ENCODE peak calls at places on chromosomes 16 and 17, in five cellular contexts. J, L, I, U and D are unnamed samples.
A peak's percentile ranks its signal among the peaks of the same experiment; 100 is the strongest.

GRCh38 chr16:70768205-70768580 is 32.8 kb downstream of the VAC14 start:
- DNase-seq in J (no peak), L (no peak), I (no peak), U (no peak), D (no peak)

GRCh38 chr17:1222321-1222720 is 42.5 kb upstream of the ABR start:
- DNase-seq in J (no peak), L (no peak), I (no peak), U (peak; percentile 20), D (no peak)

GRCh38 chr17:59154721-59155438 is at the start of gene SKA2:
- DNase-seq in J (no peak), L (peak; percentile 99), I (peak; percentile 100), U (peak; percentile 84), D (peak; percentile 100)

GRCh38 chr17:57975044-57975443 is 13.0 kb downstream of the VEZF1 start:
- DNase-seq in J (peak; percentile 80), L (no peak), I (peak; percentile 74), U (no peak), D (no peak)

GRCh38 chr16:22397459-22397858 is 23.0 kb upstream of the CDR2 start:
- DNase-seq in J (peak; percentile 96), L (no peak), I (peak; percentile 85), U (peak; percentile 82), D (no peak)

GRCh38 chr17:73109603-73110002 is 17.1 kb upstream of the SLC39A11 start:
- DNase-seq in J (no peak), L (no peak), I (no peak), U (peak; percentile 11), D (no peak)

GRCh38 chr16:6206080-6206479 is 1108.5 kb upstream of the EEF2KMT start:
- DNase-seq in J (no peak), L (no peak), I (no peak), U (no peak), D (no peak)

GRCh38 chr17:1561420-1562177 is 993 bp downstream of the PITPNA start:
- DNase-seq in J (no peak), L (no peak), I (peak; percentile 44), U (no peak), D (no peak)

GRCh38 chr17:511001-511690 is 158.5 kb upstream of the RPH3AL start:
- DNase-seq in J (peak; percentile 82), L (no peak), I (peak; percentile 69), U (no peak), D (no peak)

GRCh38 chr17:77570565-77570898 is 388.0 kb upstream of the TNRC6C start:
- DNase-seq in J (no peak), L (no peak), I (no peak), U (no peak), D (no peak)
- H3K9me3 ChIP-seq in J (no peaks in the 10 kb centered on the region), L (no peaks in the 10 kb centered on the region), I (no peaks in the 10 kb centered on the region), U (peaks cover 4% of the 10 kb centered on the region), D (no peaks in the 10 kb centered on the region)

GRCh38 chr17:74637912-74638311 is 14.4 kb upstream of the CD300E start:
- DNase-seq in J (no peak), L (no peak), I (no peak), U (no peak), D (no peak)

GRCh38 chr17:74637265-74637664 is 13.7 kb upstream of the CD300E start:
- DNase-seq in J (no peak), L (no peak), I (no peak), U (no peak), D (no peak)

GRCh38 chr17:74632597-74632996 is 9.1 kb upstream of the CD300E start:
- DNase-seq in J (no peak), L (no peak), I (no peak), U (no peak), D (no peak)

GRCh38 chr17:74633261-74633783 is 9.8 kb upstream of the CD300E start:
- DNase-seq in J (no peak), L (no peak), I (no peak), U (no peak), D (no peak)

GRCh38 chr17:74635418-74635817 is 11.9 kb upstream of the CD300E start:
- DNase-seq in J (no peak), L (no peak), I (no peak), U (no peak), D (peak; percentile 26)
- H2AK5ac ChIP-seq in J (no peak overlapping the region), L (no peak overlapping the region), I (no peak overlapping the region), U (no peak overlapping the region), D (no peak overlapping the region)

DNA sequence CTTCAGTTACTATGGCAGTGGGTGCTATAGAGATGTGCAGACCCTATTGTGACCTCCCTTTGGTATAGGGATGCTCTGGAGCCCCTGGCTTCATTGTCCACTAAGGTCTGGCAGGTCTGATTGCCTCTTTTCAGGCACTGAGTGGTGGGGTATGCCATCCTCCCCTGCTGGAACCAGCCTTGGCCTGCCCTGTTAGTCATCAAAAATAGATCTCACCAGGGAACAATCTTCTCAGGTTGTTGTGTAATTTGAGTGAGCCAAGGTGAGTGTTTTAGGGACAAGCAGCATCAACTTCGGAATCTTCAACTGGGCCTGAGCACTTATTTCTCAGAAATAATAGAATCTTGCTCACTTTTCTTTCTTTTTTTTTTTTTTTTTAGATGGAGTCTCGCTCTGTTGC is 19.6 kb downstream of the HMOX2 start:
- DNase-seq in J (no peak), L (no peak), I (no peak), U (peak; percentile 56), D (no peak)
- H3K36me3 ChIP-seq in J (no peaks in the 10 kb centered on the region), L (no peaks in the 10 kb centered on the region), I (peaks cover 8% of the 10 kb centered on the region), U (no peaks in the 10 kb centered on the region), D (no peaks in the 10 kb centered on the region)

GRCh38 chr16:9689597-9689996 is 492.6 kb downstream of the GRIN2A start:
- DNase-seq in J (no peak), L (no peak), I (no peak), U (no peak), D (no peak)

GRCh38 chr16:9683677-9684076 is 498.6 kb downstream of the GRIN2A start:
- DNase-seq in J (no peak), L (no peak), I (no peak), U (no peak), D (no peak)

GRCh38 chr16:9682320-9682719 is 499.9 kb downstream of the GRIN2A start:
- DNase-seq in J (no peak), L (no peak), I (no peak), U (no peak), D (no peak)

DNA sequence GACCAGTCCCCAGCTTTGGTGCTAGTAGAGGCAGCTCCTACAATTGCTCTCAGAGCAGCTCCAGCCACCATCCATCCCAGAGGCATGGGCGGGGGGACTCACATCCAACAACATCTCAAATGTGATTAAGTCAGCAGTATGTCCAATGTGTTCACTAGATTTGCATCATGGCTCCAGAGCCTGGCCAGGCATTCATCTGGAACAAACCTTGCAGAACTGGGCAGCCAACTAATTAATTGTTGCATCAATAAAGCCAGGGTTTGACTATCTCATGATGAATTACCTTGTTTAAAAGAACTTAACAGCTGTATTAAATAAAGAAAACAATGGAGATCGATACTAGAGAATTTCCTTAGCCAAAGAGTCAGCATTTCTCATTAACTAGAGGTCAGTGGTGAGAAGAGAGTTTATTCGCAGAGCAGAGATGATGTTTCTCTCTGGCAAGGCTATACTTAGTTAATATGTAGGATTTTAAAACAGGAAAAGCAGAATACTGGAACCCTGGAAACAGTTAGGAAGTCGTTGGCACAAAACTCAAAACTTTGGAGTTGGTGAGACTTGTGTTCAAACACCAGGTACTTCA is 494.4 kb downstream of the GRIN2A start:
- DNase-seq in J (no peak), L (no peak), I (no peak), U (no peak), D (no peak)
- H3K9me3 ChIP-seq in J (peaks cover 2% of the 10 kb centered on the region), L (peaks cover 10% of the 10 kb centered on the region), I (no peaks in the 10 kb centered on the region), U (no peaks in the 10 kb centered on the region), D (no peaks in the 10 kb centered on the region)

GRCh38 chr16:60200161-60200560 is 1466.0 kb upstream of the GOT2 start:
- DNase-seq in J (no peak), L (no peak), I (no peak), U (no peak), D (no peak)
- H2AK5ac ChIP-seq in J (no peak overlapping the region), L (no peak overlapping the region), I (no peak overlapping the region), U (no peak overlapping the region), D (no peak overlapping the region)

DNA sequence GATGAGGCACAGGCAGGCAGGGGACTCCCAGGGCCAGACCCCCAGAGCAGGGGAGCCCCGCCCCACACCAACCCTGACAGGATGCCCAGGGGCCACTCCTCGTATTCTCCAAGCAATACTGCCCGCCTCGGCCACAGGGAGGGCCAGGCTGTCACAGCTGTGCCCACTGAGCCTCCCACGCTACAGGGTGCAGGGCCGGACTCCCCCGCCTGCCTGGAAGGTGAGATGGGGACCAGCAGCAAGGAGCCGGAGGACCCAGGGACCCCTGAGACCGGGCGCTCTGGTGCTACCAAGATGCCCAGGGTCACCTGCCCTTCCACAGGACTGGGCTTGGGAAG is 18.8 kb upstream of the ZFPM1 start:
- DNase-seq in J (no peak), L (no peak), I (no peak), U (no peak), D (no peak)
- H3K36me3 ChIP-seq in J (peaks cover 68% of the 10 kb centered on the region), L (no peaks in the 10 kb centered on the region), I (no peaks in the 10 kb centered on the region), U (no peaks in the 10 kb centered on the region), D (no peaks in the 10 kb centered on the region)

DNA sequence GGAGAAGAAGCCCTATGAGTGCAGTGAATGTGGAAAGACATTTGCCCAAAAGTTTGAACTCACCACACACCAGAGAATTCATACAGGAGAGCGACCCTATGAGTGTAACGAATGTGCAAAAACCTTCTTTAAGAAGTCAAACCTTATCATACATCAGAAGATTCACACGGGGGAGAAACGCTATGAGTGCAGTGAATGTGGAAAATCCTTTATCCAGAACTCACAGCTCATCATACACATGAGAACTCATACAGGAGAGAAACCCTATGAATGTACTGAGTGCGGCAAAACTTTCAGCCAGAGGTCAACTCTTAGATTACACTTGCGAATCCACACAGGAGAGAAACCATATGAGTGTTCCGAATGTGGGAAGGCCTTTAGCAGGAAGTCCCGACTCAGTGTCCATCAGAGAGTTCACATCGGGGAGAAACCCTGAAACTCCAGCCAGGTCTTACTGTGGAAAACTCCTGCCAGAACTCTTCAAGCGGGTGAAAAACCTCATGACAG is 21.6 kb downstream of the ZFP1 start:
- DNase-seq in J (no peak), L (no peak), I (no peak), U (no peak), D (no peak)
- H3K9me3 ChIP-seq in J (peaks cover 76% of the 10 kb centered on the region), L (peaks cover 57% of the 10 kb centered on the region), I (peaks cover 96% of the 10 kb centered on the region), U (peaks cover 25% of the 10 kb centered on the region), D (peaks cover 97% of the 10 kb centered on the region)

GRCh38 chr16:2476741-2477140 is 1.8 kb downstream of the TBC1D24 start:
- DNase-seq in J (no peak), L (no peak), I (no peak), U (no peak), D (no peak)

GRCh38 chr16:2478273-2478672 is 3.3 kb downstream of the TBC1D24 start:
- DNase-seq in J (no peak), L (no peak), I (no peak), U (no peak), D (no peak)

GRCh38 chr16:2475413-2476344 is 752 bp downstream of the TBC1D24 start:
- DNase-seq in J (no peak), L (no peak), I (no peak), U (no peak), D (no peak)

GRCh38 chr16:2476345-2476720 is 1.4 kb downstream of the TBC1D24 start:
- DNase-seq in J (no peak), L (no peak), I (no peak), U (no peak), D (no peak)

GRCh38 chr16:2477327-2477726 is 2.4 kb downstream of the TBC1D24 start:
- DNase-seq in J (no peak), L (no peak), I (no peak), U (no peak), D (no peak)
- H2AK5ac ChIP-seq in J (no peak overlapping the region), L (no peak overlapping the region), I (no peak overlapping the region), U (no peak overlapping the region), D (no peak overlapping the region)